ENCODE peak calls at places on chromosomes 4 and X, in six cellular contexts. J is brain microvascular endothelial cell, K is A549, Q is MCF 10A, A is neural crest cell, U is HFF-Myc. M is an unnamed sample.

GRCh38 chr4:13540446-13541175 is 3.7 kb downstream of the NKX3-2 start:
- DNase-seq in A (no peak), Q (no peak), K (no peak), J (no peak), U (no peak), M (no peak)

GRCh38 chr4:38075370-38076152 is 115.4 kb downstream of the PTTG2 start:
- DNase-seq in U (no peak), J (peak), K (peak), A (no peak), Q (peak), M (peak)

GRCh38 chr4:87527446-87528240 is 1.5 kb downstream of the SPARCL1 start:
- DNase-seq in A (no peak), U (no peak), J (no peak), K (no peak), Q (no peak), M (no peak)

GRCh38 chrX:16487620-16488380 is 162.2 kb upstream of the S100G start:
- DNase-seq in A (no peak), U (no peak), K (no peak), J (peak), Q (no peak), M (peak)

GRCh38 chrX:10513974-10514373 is 106.4 kb downstream of the MID1 start:
- DNase-seq in J (no peak), U (no peak), A (no peak), Q (no peak), K (peak), M (no peak)

GRCh38 chr4:139560396-139561084 is 4.5 kb upstream of the SETD7 start:
- DNase-seq in J (no peak), U (no peak), Q (no peak), A (no peak), K (no peak), M (no peak)

GRCh38 chr4:78653655-78654054 is 102.1 kb downstream of the ANXA3 start:
- DNase-seq in J (peak), Q (peak), K (no peak), U (no peak), A (no peak), M (no peak)

GRCh38 chr4:151760713-151761661 is at the start of gene GATB:
- DNase-seq in Q (peak), A (peak), J (peak), K (peak), U (peak), M (peak)

GRCh38 chrX:24693453-24694202 is at the start of gene POLA1:
- DNase-seq in Q (peak), A (peak), J (peak), U (peak), K (peak), M (peak)

GRCh38 chr4:159250751-159251325 is 148.0 kb downstream of the RAPGEF2 start:
- DNase-seq in J (no peak), Q (no peak), A (no peak), U (no peak), K (no peak), M (no peak)

GRCh38 chr4:34644716-34645115 is 1599.6 kb downstream of the ARAP2 start:
- DNase-seq in J (no peak), Q (peak), U (no peak), A (no peak), K (no peak), M (no peak)

GRCh38 chr4:186621959-186622553 is 66.7 kb upstream of the MTNR1A start:
- DNase-seq in Q (peak), J (peak), U (peak), K (no peak), A (no peak), M (peak)

GRCh38 chrX:148466292-148466691 is 34.1 kb upstream of the AFF2 start:
- DNase-seq in Q (no peak), U (no peak), J (no peak), K (no peak), A (no peak), M (no peak)

GRCh38 chr4:60723796-60724195 is 476.3 kb upstream of the ADGRL3 start:
- DNase-seq in J (no peak), A (no peak), K (no peak), U (no peak), Q (no peak), M (no peak)

GRCh38 chr4:60724623-60725022 is 475.5 kb upstream of the ADGRL3 start:
- DNase-seq in J (peak), A (no peak), Q (peak), K (no peak), U (peak), M (peak)

GRCh38 chr4:60721680-60722079 is 478.4 kb upstream of the ADGRL3 start:
- DNase-seq in U (no peak), Q (no peak), K (no peak), J (no peak), A (no peak), M (no peak)

GRCh38 chr4:60718874-60719273 is 481.3 kb upstream of the ADGRL3 start:
- DNase-seq in K (no peak), A (no peak), J (no peak), Q (no peak), U (no peak), M (no peak)
- TF ChIP-seq CTCF in K (no peak), A (no peak), J (no peak), Q (no peak), U (no peak), M (no peak)

GRCh38 chrX:13515181-13515930 is 54.0 kb upstream of the EGFL6 start:
- DNase-seq in U (no peak), K (no peak), A (no peak), J (no peak), Q (no peak), M (no peak)
- TF ChIP-seq CTCF in U (no peak), K (no peak), A (no peak), J (no peak), Q (no peak), M (no peak)

GRCh38 chrX:133171962-133172708 is 46.0 kb downstream of the TFDP3 start:
- DNase-seq in J (peak), Q (peak), A (no peak), U (no peak), K (peak), M (no peak)
- TF ChIP-seq CTCF in J (peak), Q (peak), A (peak), U (no peak), K (peak), M (no peak)

GRCh38 chr4:122755675-122756074 is 23.2 kb downstream of the BBS12 start:
- DNase-seq in U (no peak), K (no peak), A (no peak), J (no peak), Q (no peak), M (no peak)
- TF ChIP-seq CTCF in U (no peak), K (no peak), A (no peak), J (no peak), Q (no peak), M (no peak)

DNA sequence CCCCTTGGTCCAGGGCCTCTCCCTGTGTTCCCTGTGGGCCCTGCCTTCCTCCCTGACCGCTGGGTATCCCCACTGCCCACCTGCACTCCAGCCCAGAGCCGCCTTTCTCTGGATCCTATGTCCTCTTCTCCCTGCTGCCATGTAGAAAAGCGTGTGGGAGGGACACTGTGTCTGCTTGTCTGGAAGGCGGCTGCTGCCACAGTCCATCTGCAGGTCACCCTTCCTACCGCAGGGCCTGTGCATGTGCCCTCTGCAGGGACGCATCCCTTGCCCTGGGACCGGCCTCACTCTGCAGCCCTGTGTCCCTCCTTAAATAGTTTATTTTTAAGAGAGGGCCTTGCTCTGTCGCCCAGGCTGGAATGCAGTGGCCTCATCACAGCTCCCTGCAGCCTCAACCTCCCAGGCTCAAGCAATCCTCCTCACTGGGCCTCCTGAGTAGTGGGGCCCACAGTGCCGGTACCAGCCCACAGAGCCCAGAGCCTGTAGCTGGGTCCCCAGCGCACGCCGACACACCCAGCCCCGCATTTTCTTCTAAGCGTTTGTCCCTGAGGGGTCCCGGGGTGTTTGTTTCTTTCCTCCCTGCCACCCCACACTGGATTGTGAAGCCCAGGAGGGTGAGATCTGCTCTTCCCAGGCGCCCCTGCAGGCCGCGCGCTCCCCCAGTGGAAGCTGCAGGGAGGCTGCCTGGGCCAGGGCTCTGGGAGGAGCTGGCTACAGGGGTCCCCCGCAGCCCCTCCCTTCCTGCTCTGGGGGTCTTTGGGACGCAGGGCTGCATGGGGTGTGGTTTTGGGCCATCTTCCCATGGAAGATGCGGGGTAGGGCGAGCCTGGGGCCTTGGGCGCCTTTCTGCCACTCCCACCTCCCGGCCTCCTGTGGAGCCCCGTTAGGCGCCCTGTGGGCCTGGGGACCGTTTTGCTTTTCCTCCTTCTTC is 12.8 kb upstream of the NAT8L start:
- DNase-seq in Q (no peak), U (no peak), J (no peak), K (no peak), A (no peak), M (no peak)
- TF ChIP-seq CTCF in Q (no peak), U (no peak), J (peak), K (no peak), A (no peak), M (no peak)

DNA sequence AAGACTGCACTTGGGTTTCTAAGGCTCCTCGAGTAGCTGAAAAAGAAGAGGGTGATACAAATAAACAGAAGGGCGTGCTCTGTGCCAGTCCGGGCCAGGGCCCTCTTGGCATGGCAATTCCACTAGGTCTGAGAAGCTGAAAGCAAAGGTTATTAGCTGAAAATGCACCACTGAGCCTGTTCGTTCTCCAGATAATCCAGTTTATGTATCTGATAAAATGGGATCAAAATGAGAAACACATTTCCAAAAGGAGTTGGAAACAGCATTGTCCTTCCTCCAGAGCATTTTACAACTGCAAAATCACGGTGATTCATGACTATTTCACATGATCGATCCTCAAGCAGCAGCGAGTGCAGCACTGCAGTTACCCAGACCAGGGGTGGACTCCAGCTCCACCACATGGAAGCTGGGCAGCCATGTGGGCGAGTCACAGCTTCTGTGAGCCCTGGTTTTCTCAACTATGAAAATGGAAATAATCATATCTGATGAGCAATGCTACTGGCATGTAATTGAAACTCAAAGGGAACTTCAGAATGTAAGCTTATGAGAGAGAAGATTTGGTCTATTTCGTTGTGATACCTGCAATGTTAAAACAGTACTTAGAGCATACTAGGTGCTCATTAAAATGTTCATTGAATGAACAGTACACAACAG is 78.7 kb upstream of the MSX1 start:
- DNase-seq in U (peak), K (peak), A (no peak), J (peak), Q (peak), M (peak)
- TF ChIP-seq CTCF in U (no peak), K (no peak), A (no peak), J (peak), Q (peak), M (peak)

M was measured in HFFc6.